ENCODE peak calls at places on chromosomes 6 and 20, in nine cellular contexts. One of them, this sample, is unnamed.

GRCh38 chr20:62850333-62850974 is 11.2 kb downstream of the TCFL5 start:
- DNase-seq in tibial nerve: no peak
- DNase-seq in astrocyte of the cerebellum: no peak
- DNase-seq in HFF-Myc: no peak
- DNase-seq in uterus: no peak
- DNase-seq in epithelial cell of esophagus: no peak
- DNase-seq in cardiac fibroblast: no peak
- DNase-seq in nephron progenitor cell: no peak
- DNase-seq in H9: no peak
- DNase-seq in this sample: no peak

GRCh38 chr6:16496982-16497823 is 258.8 kb downstream of the GMPR start:
- DNase-seq in tibial nerve: no peak
- DNase-seq in astrocyte of the cerebellum: no peak
- DNase-seq in HFF-Myc: no peak
- DNase-seq in uterus: no peak
- DNase-seq in epithelial cell of esophagus: no peak
- DNase-seq in cardiac fibroblast: no peak
- DNase-seq in nephron progenitor cell: no peak
- DNase-seq in H9: no peak
- DNase-seq in this sample: no peak

GRCh38 chr6:42407379-42407778 is 44.3 kb downstream of the TRERF1 start:
- DNase-seq in tibial nerve: no peak
- DNase-seq in astrocyte of the cerebellum: peak
- DNase-seq in HFF-Myc: peak
- DNase-seq in uterus: no peak
- DNase-seq in epithelial cell of esophagus: peak
- DNase-seq in cardiac fibroblast: peak
- DNase-seq in nephron progenitor cell: no peak
- DNase-seq in H9: no peak
- DNase-seq in this sample: no peak

GRCh38 chr6:144582939-144583613 is 297.9 kb downstream of the UTRN start:
- DNase-seq in tibial nerve: no peak
- DNase-seq in astrocyte of the cerebellum: no peak
- DNase-seq in HFF-Myc: no peak
- DNase-seq in uterus: peak
- DNase-seq in epithelial cell of esophagus: no peak
- DNase-seq in cardiac fibroblast: peak
- DNase-seq in nephron progenitor cell: peak
- DNase-seq in H9: peak
- DNase-seq in this sample: no peak

GRCh38 chr20:10239954-10240353 is 21.3 kb downstream of the SNAP25 start:
- DNase-seq in tibial nerve: no peak
- DNase-seq in astrocyte of the cerebellum: no peak
- DNase-seq in HFF-Myc: no peak
- DNase-seq in uterus: no peak
- DNase-seq in epithelial cell of esophagus: peak
- DNase-seq in cardiac fibroblast: peak
- DNase-seq in nephron progenitor cell: no peak
- DNase-seq in H9: no peak
- DNase-seq in this sample: no peak

GRCh38 chr6:81401970-81402690 is 350.4 kb downstream of the TENT5A start:
- DNase-seq in tibial nerve: no peak
- DNase-seq in astrocyte of the cerebellum: peak
- DNase-seq in HFF-Myc: no peak
- DNase-seq in uterus: no peak
- DNase-seq in epithelial cell of esophagus: no peak
- DNase-seq in cardiac fibroblast: peak
- DNase-seq in nephron progenitor cell: no peak
- DNase-seq in H9: no peak
- DNase-seq in this sample: no peak

GRCh38 chr6:30163090-30163917 is at the start of gene TRIM15:
- DNase-seq in tibial nerve: no peak
- DNase-seq in astrocyte of the cerebellum: no peak
- DNase-seq in HFF-Myc: no peak
- DNase-seq in uterus: no peak
- DNase-seq in epithelial cell of esophagus: peak
- DNase-seq in cardiac fibroblast: no peak
- DNase-seq in nephron progenitor cell: no peak
- DNase-seq in H9: peak
- DNase-seq in this sample: no peak

GRCh38 chr6:167546611-167547327 is 221.9 kb downstream of the TTLL2 start:
- DNase-seq in tibial nerve: no peak
- DNase-seq in astrocyte of the cerebellum: no peak
- DNase-seq in HFF-Myc: no peak
- DNase-seq in uterus: no peak
- DNase-seq in epithelial cell of esophagus: no peak
- DNase-seq in cardiac fibroblast: no peak
- DNase-seq in nephron progenitor cell: no peak
- DNase-seq in H9: no peak
- DNase-seq in this sample: no peak

GRCh38 chr6:111533087-111533784 is 50.2 kb upstream of the REV3L start:
- DNase-seq in tibial nerve: no peak
- DNase-seq in astrocyte of the cerebellum: no peak
- DNase-seq in HFF-Myc: no peak
- DNase-seq in uterus: no peak
- DNase-seq in epithelial cell of esophagus: no peak
- DNase-seq in cardiac fibroblast: no peak
- DNase-seq in nephron progenitor cell: no peak
- DNase-seq in H9: peak
- DNase-seq in this sample: no peak

GRCh38 chr6:23656257-23656731 is 469.7 kb upstream of the NRSN1 start:
- DNase-seq in tibial nerve: no peak
- DNase-seq in astrocyte of the cerebellum: no peak
- DNase-seq in HFF-Myc: no peak
- DNase-seq in uterus: no peak
- DNase-seq in epithelial cell of esophagus: no peak
- DNase-seq in cardiac fibroblast: no peak
- DNase-seq in nephron progenitor cell: peak
- DNase-seq in H9: no peak
- DNase-seq in this sample: no peak

GRCh38 chr6:34350937-34351217 is 41.6 kb downstream of the NUDT3 start:
- DNase-seq in tibial nerve: no peak
- DNase-seq in astrocyte of the cerebellum: no peak
- DNase-seq in HFF-Myc: no peak
- DNase-seq in uterus: no peak
- DNase-seq in epithelial cell of esophagus: no peak
- DNase-seq in cardiac fibroblast: no peak
- DNase-seq in nephron progenitor cell: no peak
- DNase-seq in H9: no peak
- DNase-seq in this sample: no peak

GRCh38 chr6:116572162-116572561 is 858 bp downstream of the RWDD1 start:
- DNase-seq in tibial nerve: no peak
- DNase-seq in astrocyte of the cerebellum: no peak
- DNase-seq in HFF-Myc: no peak
- DNase-seq in uterus: no peak
- DNase-seq in epithelial cell of esophagus: peak
- DNase-seq in cardiac fibroblast: peak
- DNase-seq in nephron progenitor cell: peak
- DNase-seq in H9: no peak
- DNase-seq in this sample: no peak

GRCh38 chr20:42587427-42587826 is 602.3 kb downstream of the PTPRT start:
- DNase-seq in tibial nerve: no peak
- DNase-seq in astrocyte of the cerebellum: no peak
- DNase-seq in HFF-Myc: no peak
- DNase-seq in uterus: no peak
- DNase-seq in epithelial cell of esophagus: no peak
- DNase-seq in cardiac fibroblast: no peak
- DNase-seq in nephron progenitor cell: no peak
- DNase-seq in H9: no peak
- DNase-seq in this sample: no peak

GRCh38 chr20:3916347-3916746 is 27.2 kb downstream of the PANK2 start:
- DNase-seq in tibial nerve: no peak
- DNase-seq in astrocyte of the cerebellum: no peak
- DNase-seq in HFF-Myc: no peak
- DNase-seq in uterus: no peak
- DNase-seq in epithelial cell of esophagus: no peak
- DNase-seq in cardiac fibroblast: no peak
- DNase-seq in nephron progenitor cell: no peak
- DNase-seq in H9: no peak
- DNase-seq in this sample: no peak

DNA sequence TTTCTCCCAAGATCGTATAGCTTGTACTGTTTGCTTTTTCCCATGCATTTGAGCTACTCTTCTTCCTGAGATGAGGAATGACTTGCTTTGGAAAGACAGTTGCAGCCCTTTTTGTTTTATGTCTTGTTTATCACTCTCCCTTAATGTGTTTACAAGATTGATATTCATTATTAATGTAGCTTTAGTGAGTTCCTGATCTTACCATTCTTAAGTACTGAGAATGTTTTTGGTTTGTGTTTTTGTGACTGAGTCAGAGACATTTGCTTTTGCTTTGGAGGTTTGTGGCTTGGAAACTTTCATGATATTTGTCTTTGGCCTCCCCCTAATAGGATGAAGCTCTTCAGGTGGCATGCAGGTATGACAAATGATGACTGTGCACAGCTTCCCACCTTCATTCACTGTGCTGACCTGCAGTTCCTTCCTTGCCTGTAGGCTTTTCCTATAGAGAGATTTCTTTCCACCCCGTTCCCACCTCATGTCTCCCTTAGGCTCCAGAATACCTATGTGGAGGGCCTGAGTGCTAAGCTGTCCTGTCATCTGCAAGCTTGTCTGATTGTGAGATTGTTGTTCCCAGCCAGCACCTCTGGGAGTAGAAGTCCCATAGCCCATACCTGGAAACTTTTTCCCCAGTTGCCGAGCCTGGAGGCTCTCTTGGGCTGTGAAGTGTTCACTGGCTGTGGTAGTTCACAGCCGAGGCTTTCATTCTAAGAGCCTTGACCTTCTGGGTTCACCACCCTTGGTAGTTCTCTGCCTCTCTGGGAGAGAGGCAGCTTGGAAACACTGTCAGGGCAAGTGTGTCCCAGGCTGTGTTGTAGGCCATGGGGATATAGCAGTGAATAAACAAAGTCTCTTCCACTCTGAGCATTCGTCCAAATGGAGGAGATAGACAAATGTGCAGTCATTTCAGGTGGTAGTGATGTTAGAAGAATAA is 27.1 kb downstream of the CDS2 start:
- DNase-seq in tibial nerve: no peak
- DNase-seq in astrocyte of the cerebellum: no peak
- DNase-seq in HFF-Myc: no peak
- DNase-seq in uterus: no peak
- DNase-seq in epithelial cell of esophagus: peak
- DNase-seq in cardiac fibroblast: peak
- DNase-seq in nephron progenitor cell: no peak
- DNase-seq in H9: no peak
- DNase-seq in this sample: no peak
- TF ChIP-seq CTCF in tibial nerve: no peak
- TF ChIP-seq CTCF in astrocyte of the cerebellum: no peak
- TF ChIP-seq CTCF in HFF-Myc: no peak
- TF ChIP-seq CTCF in uterus: no peak
- TF ChIP-seq CTCF in epithelial cell of esophagus: peak
- TF ChIP-seq CTCF in cardiac fibroblast: no peak
- TF ChIP-seq CTCF in nephron progenitor cell: no peak
- TF ChIP-seq CTCF in H9: peak
- TF ChIP-seq CTCF in this sample: no peak

DNA sequence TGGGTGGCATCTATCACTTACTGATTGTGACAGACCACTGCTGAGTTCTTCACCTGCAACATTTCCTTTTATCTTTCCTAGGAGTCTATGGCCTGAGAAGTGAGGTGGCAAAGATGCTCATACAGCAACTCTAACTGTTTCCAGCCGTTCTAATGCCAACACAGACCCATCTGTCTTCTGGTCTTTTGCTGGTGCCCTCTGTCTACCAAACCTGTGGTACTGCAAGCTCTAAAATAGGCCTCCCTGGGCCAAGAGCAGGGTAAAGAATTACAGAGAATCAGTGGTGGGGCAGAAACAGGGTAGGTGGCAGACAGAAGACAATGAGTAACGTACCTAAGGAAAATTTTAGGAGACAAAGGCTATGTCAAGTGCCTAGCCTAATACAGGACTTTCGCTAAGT is 611.0 kb upstream of the FLRT3 start:
- DNase-seq in tibial nerve: no peak
- DNase-seq in astrocyte of the cerebellum: no peak
- DNase-seq in HFF-Myc: no peak
- DNase-seq in uterus: no peak
- DNase-seq in epithelial cell of esophagus: peak
- DNase-seq in cardiac fibroblast: no peak
- DNase-seq in nephron progenitor cell: no peak
- DNase-seq in H9: no peak
- DNase-seq in this sample: no peak
- TF ChIP-seq CTCF in tibial nerve: no peak
- TF ChIP-seq CTCF in astrocyte of the cerebellum: peak
- TF ChIP-seq CTCF in HFF-Myc: peak
- TF ChIP-seq CTCF in uterus: no peak
- TF ChIP-seq CTCF in epithelial cell of esophagus: peak
- TF ChIP-seq CTCF in cardiac fibroblast: no peak
- TF ChIP-seq CTCF in nephron progenitor cell: no peak
- TF ChIP-seq CTCF in H9: peak
- TF ChIP-seq CTCF in this sample: no peak

GRCh38 chr6:149924206-149924932 is 1.4 kb upstream of the RAET1G start:
- DNase-seq in tibial nerve: no peak
- DNase-seq in astrocyte of the cerebellum: no peak
- DNase-seq in HFF-Myc: no peak
- DNase-seq in uterus: peak
- DNase-seq in epithelial cell of esophagus: no peak
- DNase-seq in cardiac fibroblast: no peak
- DNase-seq in nephron progenitor cell: no peak
- DNase-seq in H9: no peak
- DNase-seq in this sample: no peak

GRCh38 chr6:149923327-149923986 is 536 bp upstream of the RAET1G start:
- DNase-seq in tibial nerve: no peak
- DNase-seq in astrocyte of the cerebellum: no peak
- DNase-seq in HFF-Myc: no peak
- DNase-seq in uterus: no peak
- DNase-seq in epithelial cell of esophagus: no peak
- DNase-seq in cardiac fibroblast: no peak
- DNase-seq in nephron progenitor cell: peak
- DNase-seq in H9: no peak
- DNase-seq in this sample: no peak

GRCh38 chr6:149924933-149925252 is 2.0 kb upstream of the RAET1G start:
- DNase-seq in tibial nerve: no peak
- DNase-seq in astrocyte of the cerebellum: no peak
- DNase-seq in HFF-Myc: no peak
- DNase-seq in uterus: peak
- DNase-seq in epithelial cell of esophagus: no peak
- DNase-seq in cardiac fibroblast: no peak
- DNase-seq in nephron progenitor cell: no peak
- DNase-seq in H9: no peak
- DNase-seq in this sample: no peak

GRCh38 chr6:149921361-149921760 is 1.6 kb downstream of the RAET1G start:
- DNase-seq in tibial nerve: no peak
- DNase-seq in astrocyte of the cerebellum: no peak
- DNase-seq in HFF-Myc: no peak
- DNase-seq in uterus: peak
- DNase-seq in epithelial cell of esophagus: no peak
- DNase-seq in cardiac fibroblast: no peak
- DNase-seq in nephron progenitor cell: no peak
- DNase-seq in H9: no peak
- DNase-seq in this sample: no peak

GRCh38 chr6:149922642-149923326 is at the start of gene RAET1G:
- DNase-seq in tibial nerve: peak
- DNase-seq in astrocyte of the cerebellum: peak
- DNase-seq in HFF-Myc: peak
- DNase-seq in uterus: peak
- DNase-seq in epithelial cell of esophagus: peak
- DNase-seq in cardiac fibroblast: peak
- DNase-seq in nephron progenitor cell: peak
- DNase-seq in H9: peak
- DNase-seq in this sample: peak
- TF ChIP-seq CTCF in tibial nerve: no peak
- TF ChIP-seq CTCF in astrocyte of the cerebellum: no peak
- TF ChIP-seq CTCF in HFF-Myc: no peak
- TF ChIP-seq CTCF in uterus: no peak
- TF ChIP-seq CTCF in epithelial cell of esophagus: no peak
- TF ChIP-seq CTCF in cardiac fibroblast: no peak
- TF ChIP-seq CTCF in nephron progenitor cell: no peak
- TF ChIP-seq CTCF in H9: no peak
- TF ChIP-seq CTCF in this sample: no peak

GRCh38 chr20:57426156-57426769 is 35.1 kb downstream of the RBM38 start:
- DNase-seq in tibial nerve: no peak
- DNase-seq in astrocyte of the cerebellum: no peak
- DNase-seq in HFF-Myc: no peak
- DNase-seq in uterus: no peak
- DNase-seq in epithelial cell of esophagus: no peak
- DNase-seq in cardiac fibroblast: no peak
- DNase-seq in nephron progenitor cell: no peak
- DNase-seq in H9: no peak
- DNase-seq in this sample: no peak
- TF ChIP-seq CTCF in tibial nerve: no peak
- TF ChIP-seq CTCF in astrocyte of the cerebellum: no peak
- TF ChIP-seq CTCF in HFF-Myc: no peak
- TF ChIP-seq CTCF in uterus: no peak
- TF ChIP-seq CTCF in epithelial cell of esophagus: no peak
- TF ChIP-seq CTCF in cardiac fibroblast: no peak
- TF ChIP-seq CTCF in nephron progenitor cell: no peak
- TF ChIP-seq CTCF in H9: no peak
- TF ChIP-seq CTCF in this sample: no peak